ENCODE peak calls at places on chromosomes 16 and 17, in seven cellular contexts. B is GM12878, I is SK-N-SH, W is K562, E is H1, Y is HepG2, J is HCT116. H is an unnamed sample.
A peak's percentile ranks its signal among the peaks of the same experiment; 100 is the strongest.

GRCh38 chr16:20611975-20612471 is 35.9 kb upstream of the ACSM2B start:
- DNase-seq in B (no peak), I (no peak), W (no peak), E (no peak), Y (no peak), J (no peak), H (no peak)

GRCh38 chr16:12917246-12917645 is 15.8 kb downstream of the SHISA9 start:
- DNase-seq in B (no peak), I (no peak), W (no peak), E (no peak), Y (no peak), J (no peak), H (no peak)

GRCh38 chr17:55421179-55421934 is at the start of gene MMD:
- DNase-seq in B (no peak), I (peak; percentile 86), W (peak; percentile 41), E (peak; percentile 83), Y (no peak), J (no peak), H (peak; percentile 56)

GRCh38 chr17:21194210-21194609 is 19.8 kb downstream of the TMEM11 start:
- DNase-seq in B (no peak), I (peak; percentile 39), W (no peak), E (no peak), Y (no peak), J (no peak), H (no peak)

GRCh38 chr17:41464682-41465081 is 2.5 kb downstream of the KRT32 start:
- DNase-seq in B (no peak), I (no peak), W (no peak), E (no peak), Y (no peak), J (peak; percentile 79), H (peak; percentile 62)

GRCh38 chr17:72501404-72502110 is 380.7 kb downstream of the SOX9 start:
- DNase-seq in B (no peak), I (no peak), W (no peak), E (no peak), Y (peak; percentile 89), J (no peak), H (peak; percentile 63)

GRCh38 chr17:38751144-38751802 is 1.3 kb upstream of the PSMB3 start:
- DNase-seq in B (no peak), I (peak; percentile 39), W (no peak), E (no peak), Y (no peak), J (no peak), H (no peak)

GRCh38 chr16:69613283-69614154 is 47.8 kb downstream of the NFAT5 start:
- DNase-seq in B (peak; percentile 27), I (no peak), W (peak; percentile 41), E (no peak), Y (peak; percentile 36), J (no peak), H (no peak)

GRCh38 chr17:40326014-40326831 is 17.2 kb downstream of the RARA start:
- DNase-seq in B (no peak), I (no peak), W (no peak), E (no peak), Y (peak; percentile 69), J (no peak), H (no peak)

GRCh38 chr17:50185724-50186545 is 15.5 kb downstream of the COL1A1 start:
- DNase-seq in B (no peak), I (no peak), W (no peak), E (no peak), Y (no peak), J (no peak), H (no peak)

GRCh38 chr16:6157806-6158205 is 1060.2 kb upstream of the EEF2KMT start:
- DNase-seq in B (no peak), I (no peak), W (no peak), E (no peak), Y (no peak), J (no peak), H (no peak)

GRCh38 chr16:79618712-79619050 is 18.1 kb upstream of the MAF start:
- DNase-seq in B (no peak), I (no peak), W (no peak), E (no peak), Y (no peak), J (no peak), H (no peak)

GRCh38 chr17:14340968-14341412 is 40.1 kb downstream of the HS3ST3B1 start:
- DNase-seq in B (no peak), I (no peak), W (no peak), E (no peak), Y (no peak), J (no peak), H (no peak)

GRCh38 chr17:521168-521525 is 168.5 kb upstream of the RPH3AL start:
- DNase-seq in B (no peak), I (no peak), W (no peak), E (no peak), Y (no peak), J (no peak), H (no peak)

GRCh38 chr17:6558932-6559752 is 2.8 kb upstream of the PITPNM3 start:
- DNase-seq in B (no peak), I (no peak), W (no peak), E (no peak), Y (no peak), J (no peak), H (no peak)

GRCh38 chr16:11909653-11910551 is 5.9 kb downstream of the GSPT1 start:
- DNase-seq in B (no peak), I (no peak), W (no peak), E (no peak), Y (no peak), J (no peak), H (no peak)

GRCh38 chr16:23607740-23608139 is 11.6 kb upstream of the NDUFAB1 start:
- DNase-seq in B (no peak), I (no peak), W (no peak), E (no peak), Y (no peak), J (no peak), H (no peak)

GRCh38 chr17:8555062-8555461 is 75.5 kb downstream of the MYH10 start:
- DNase-seq in B (no peak), I (no peak), W (no peak), E (no peak), Y (no peak), J (no peak), H (no peak)

GRCh38 chr16:66167564-66168291 is 198.8 kb upstream of the CDH5 start:
- DNase-seq in B (no peak), I (no peak), W (no peak), E (no peak), Y (no peak), J (no peak), H (no peak)

GRCh38 chr17:15289285-15290185 is 24.4 kb upstream of the PMP22 start:
- DNase-seq in B (no peak), I (peak; percentile 39), W (no peak), E (no peak), Y (peak; percentile 25), J (no peak), H (no peak)

GRCh38 chr17:13879961-13880466 is 189.3 kb upstream of the COX10 start:
- DNase-seq in B (no peak), I (no peak), W (no peak), E (no peak), Y (no peak), J (no peak), H (no peak)

GRCh38 chr17:35006345-35006744 is 26.0 kb downstream of the LIG3 start:
- DNase-seq in B (no peak), I (no peak), W (no peak), E (no peak), Y (no peak), J (no peak), H (no peak)

GRCh38 chr17:19448341-19449268 is 37.6 kb downstream of the RNF112 start:
- DNase-seq in B (no peak), I (peak; percentile 29), W (no peak), E (no peak), Y (peak; percentile 19), J (no peak), H (no peak)

GRCh38 chr16:20792216-20792615 is 14.1 kb downstream of the ERI2 start:
- DNase-seq in B (no peak), I (no peak), W (no peak), E (no peak), Y (no peak), J (no peak), H (no peak)

GRCh38 chr16:85360323-85361277 is 248.3 kb upstream of the CIBAR2 start:
- DNase-seq in B (no peak), I (peak; percentile 88), W (no peak), E (no peak), Y (no peak), J (no peak), H (no peak)

GRCh38 chr17:60968266-60968665 is 290.6 kb downstream of the BCAS3 start:
- DNase-seq in B (no peak), I (no peak), W (no peak), E (no peak), Y (no peak), J (no peak), H (no peak)

GRCh38 chr17:60970741-60971140 is 293.1 kb downstream of the BCAS3 start:
- DNase-seq in B (no peak), I (no peak), W (no peak), E (no peak), Y (no peak), J (no peak), H (no peak)

GRCh38 chr17:60969500-60970037 is 291.9 kb downstream of the BCAS3 start:
- DNase-seq in B (no peak), I (no peak), W (no peak), E (no peak), Y (no peak), J (no peak), H (no peak)

GRCh38 chr17:60971515-60972369 is 294.1 kb downstream of the BCAS3 start:
- DNase-seq in B (peak; percentile 4), I (peak; percentile 71), W (peak; percentile 23), E (peak; percentile 49), Y (peak; percentile 56), J (peak; percentile 51), H (peak; percentile 79)
- TF ChIP-seq JUND in B (no peak), I (no peak), W (no peak), E (no peak), Y (no peak), J (no peak), H (no peak)

GRCh38 chr16:75265911-75266701 is 14.7 kb upstream of the BCAR1 start:
- DNase-seq in B (no peak), I (peak; percentile 99), W (peak; percentile 95), E (peak; percentile 93), Y (peak; percentile 84), J (no peak), H (peak; percentile 92)
- TF ChIP-seq JUND in B (no peak), I (no peak), W (no peak), E (no peak), Y (peak; percentile 9), J (no peak), H (no peak)

DNA sequence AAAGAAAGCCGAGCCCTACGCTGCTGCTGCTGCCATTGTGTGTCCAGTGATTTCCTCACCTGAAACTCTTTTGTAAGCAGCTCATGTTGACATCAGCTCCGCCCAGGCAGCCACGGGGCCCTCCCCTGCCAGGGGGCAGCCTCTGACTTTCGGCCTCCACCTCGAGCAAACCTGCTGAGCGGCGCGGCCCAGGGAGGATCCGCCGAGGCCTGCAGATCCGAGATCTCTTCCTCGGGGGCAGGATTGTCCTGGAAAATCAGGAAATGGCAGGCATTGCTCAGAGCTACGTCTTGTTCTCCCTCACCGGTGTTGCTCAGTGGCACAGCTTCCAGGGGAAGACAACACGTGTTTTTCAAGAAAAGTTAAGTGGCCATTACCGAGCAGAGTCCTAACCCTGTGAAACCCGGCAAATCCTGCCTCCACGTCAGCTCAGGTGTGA is 35.6 kb upstream of the ZNF750 start:
- DNase-seq in B (no peak), I (no peak), W (no peak), E (peak; percentile 71), Y (peak; percentile 64), J (no peak), H (peak; percentile 72)
- TF ChIP-seq JUND in B (no peak), I (no peak), W (no peak), E (no peak), Y (no peak), J (no peak), H (no peak)

GRCh38 chr17:42525221-42525620 is 10.8 kb upstream of the NAGLU start:
- DNase-seq in B (no peak), I (no peak), W (no peak), E (no peak), Y (no peak), J (no peak), H (no peak)
- TF ChIP-seq JUND in B (no peak), I (no peak), W (no peak), E (no peak), Y (no peak), J (no peak), H (no peak)